ENCODE peak calls at places on chromosomes 11 and 22, in eight cellular contexts. One of them, this sample, is unnamed.

GRCh38 chr22:30248484-30248883 is 1.9 kb upstream of the LIF start:
- DNase-seq in neuronal stem cell: no peak
- DNase-seq in lung: no peak
- DNase-seq in kidney epithelial cell: no peak
- DNase-seq in body of pancreas: no peak
- DNase-seq in mesendoderm: no peak
- DNase-seq in cardiac fibroblast: no peak
- DNase-seq in dorsolateral prefrontal cortex: no peak
- DNase-seq in this sample: no peak

GRCh38 chr11:12164061-12165014 is 53.9 kb downstream of the MICAL2 start:
- DNase-seq in neuronal stem cell: no peak
- DNase-seq in lung: no peak
- DNase-seq in kidney epithelial cell: peak; percentile 90
- DNase-seq in body of pancreas: no peak
- DNase-seq in mesendoderm: no peak
- DNase-seq in cardiac fibroblast: peak; percentile 78
- DNase-seq in dorsolateral prefrontal cortex: no peak
- DNase-seq in this sample: peak; percentile 76

GRCh38 chr11:16373768-16374167 is 17.4 kb upstream of the SOX6 start:
- DNase-seq in neuronal stem cell: no peak
- DNase-seq in lung: no peak
- DNase-seq in kidney epithelial cell: no peak
- DNase-seq in body of pancreas: no peak
- DNase-seq in mesendoderm: no peak
- DNase-seq in cardiac fibroblast: no peak
- DNase-seq in dorsolateral prefrontal cortex: no peak
- DNase-seq in this sample: no peak

GRCh38 chr11:116913000-116913399 is 75.6 kb upstream of the APOA1 start:
- DNase-seq in neuronal stem cell: no peak
- DNase-seq in lung: no peak
- DNase-seq in kidney epithelial cell: no peak
- DNase-seq in body of pancreas: no peak
- DNase-seq in mesendoderm: no peak
- DNase-seq in cardiac fibroblast: peak; percentile 80
- DNase-seq in dorsolateral prefrontal cortex: no peak
- DNase-seq in this sample: peak; percentile 26

GRCh38 chr11:6648505-6648904 is 7.1 kb downstream of the DCHS1 start:
- DNase-seq in neuronal stem cell: no peak
- DNase-seq in lung: no peak
- DNase-seq in kidney epithelial cell: no peak
- DNase-seq in body of pancreas: no peak
- DNase-seq in mesendoderm: no peak
- DNase-seq in cardiac fibroblast: no peak
- DNase-seq in dorsolateral prefrontal cortex: no peak
- DNase-seq in this sample: no peak

GRCh38 chr11:121714356-121714755 is 261.6 kb upstream of the SORL1-AS1 start:
- DNase-seq in neuronal stem cell: no peak
- DNase-seq in lung: no peak
- DNase-seq in kidney epithelial cell: no peak
- DNase-seq in body of pancreas: no peak
- DNase-seq in mesendoderm: no peak
- DNase-seq in cardiac fibroblast: no peak
- DNase-seq in dorsolateral prefrontal cortex: no peak
- DNase-seq in this sample: no peak

GRCh38 chr11:63829823-63830489 is 9.0 kb upstream of the MARK2 start:
- DNase-seq in neuronal stem cell: no peak
- DNase-seq in lung: no peak
- DNase-seq in kidney epithelial cell: no peak
- DNase-seq in body of pancreas: peak; percentile 30
- DNase-seq in mesendoderm: peak; percentile 78
- DNase-seq in cardiac fibroblast: peak; percentile 51
- DNase-seq in dorsolateral prefrontal cortex: no peak
- DNase-seq in this sample: no peak

GRCh38 chr22:49764151-49764581 is 63.5 kb downstream of the BRD1 start:
- DNase-seq in neuronal stem cell: no peak
- DNase-seq in lung: no peak
- DNase-seq in kidney epithelial cell: no peak
- DNase-seq in body of pancreas: no peak
- DNase-seq in mesendoderm: no peak
- DNase-seq in cardiac fibroblast: no peak
- DNase-seq in dorsolateral prefrontal cortex: peak; percentile 30
- DNase-seq in this sample: no peak

GRCh38 chr11:97893612-97894011 is 1127.1 kb upstream of the CNTN5 start:
- DNase-seq in neuronal stem cell: no peak
- DNase-seq in lung: no peak
- DNase-seq in kidney epithelial cell: no peak
- DNase-seq in body of pancreas: no peak
- DNase-seq in mesendoderm: no peak
- DNase-seq in cardiac fibroblast: no peak
- DNase-seq in dorsolateral prefrontal cortex: no peak
- DNase-seq in this sample: no peak

GRCh38 chr11:115396533-115396932 is 107.7 kb downstream of the CADM1 start:
- DNase-seq in neuronal stem cell: no peak
- DNase-seq in lung: no peak
- DNase-seq in kidney epithelial cell: no peak
- DNase-seq in body of pancreas: no peak
- DNase-seq in mesendoderm: no peak
- DNase-seq in cardiac fibroblast: no peak
- DNase-seq in dorsolateral prefrontal cortex: no peak
- DNase-seq in this sample: no peak

GRCh38 chr11:26583550-26583949 is 11.5 kb upstream of the MUC15 start:
- DNase-seq in neuronal stem cell: no peak
- DNase-seq in lung: peak; percentile 75
- DNase-seq in kidney epithelial cell: no peak
- DNase-seq in body of pancreas: peak; percentile 28
- DNase-seq in mesendoderm: no peak
- DNase-seq in cardiac fibroblast: peak; percentile 89
- DNase-seq in dorsolateral prefrontal cortex: no peak
- DNase-seq in this sample: peak; percentile 61

GRCh38 chr11:114099392-114100178 is 40.1 kb downstream of the ZBTB16 start:
- DNase-seq in neuronal stem cell: no peak
- DNase-seq in lung: no peak
- DNase-seq in kidney epithelial cell: no peak
- DNase-seq in body of pancreas: peak; percentile 61
- DNase-seq in mesendoderm: no peak
- DNase-seq in cardiac fibroblast: no peak
- DNase-seq in dorsolateral prefrontal cortex: no peak
- DNase-seq in this sample: no peak

GRCh38 chr22:44119669-44120313 is 60.9 kb upstream of the PARVG start:
- DNase-seq in neuronal stem cell: no peak
- DNase-seq in lung: no peak
- DNase-seq in kidney epithelial cell: no peak
- DNase-seq in body of pancreas: no peak
- DNase-seq in mesendoderm: no peak
- DNase-seq in cardiac fibroblast: no peak
- DNase-seq in dorsolateral prefrontal cortex: no peak
- DNase-seq in this sample: no peak

GRCh38 chr11:111707039-111707690 is 59.0 kb downstream of the PPP2R1B start:
- DNase-seq in neuronal stem cell: no peak
- DNase-seq in lung: peak; percentile 46
- DNase-seq in kidney epithelial cell: no peak
- DNase-seq in body of pancreas: peak; percentile 79
- DNase-seq in mesendoderm: no peak
- DNase-seq in cardiac fibroblast: peak; percentile 96
- DNase-seq in dorsolateral prefrontal cortex: no peak
- DNase-seq in this sample: no peak

GRCh38 chr11:75891947-75892739 is 77.1 kb downstream of the UVRAG start:
- DNase-seq in neuronal stem cell: no peak
- DNase-seq in lung: no peak
- DNase-seq in kidney epithelial cell: no peak
- DNase-seq in body of pancreas: no peak
- DNase-seq in mesendoderm: no peak
- DNase-seq in cardiac fibroblast: no peak
- DNase-seq in dorsolateral prefrontal cortex: no peak
- DNase-seq in this sample: no peak

GRCh38 chr11:67668191-67668551 is 6.3 kb downstream of the ALDH3B2 start:
- DNase-seq in neuronal stem cell: no peak
- DNase-seq in lung: no peak
- DNase-seq in kidney epithelial cell: no peak
- DNase-seq in body of pancreas: no peak
- DNase-seq in mesendoderm: no peak
- DNase-seq in cardiac fibroblast: no peak
- DNase-seq in dorsolateral prefrontal cortex: no peak
- DNase-seq in this sample: no peak

GRCh38 chr11:67673902-67674301 is 521 bp downstream of the ALDH3B2 start:
- DNase-seq in neuronal stem cell: no peak
- DNase-seq in lung: no peak
- DNase-seq in kidney epithelial cell: no peak
- DNase-seq in body of pancreas: no peak
- DNase-seq in mesendoderm: no peak
- DNase-seq in cardiac fibroblast: no peak
- DNase-seq in dorsolateral prefrontal cortex: no peak
- DNase-seq in this sample: no peak

GRCh38 chr11:67670316-67671210 is 3.9 kb downstream of the ALDH3B2 start:
- DNase-seq in neuronal stem cell: no peak
- DNase-seq in lung: no peak
- DNase-seq in kidney epithelial cell: no peak
- DNase-seq in body of pancreas: no peak
- DNase-seq in mesendoderm: no peak
- DNase-seq in cardiac fibroblast: no peak
- DNase-seq in dorsolateral prefrontal cortex: no peak
- DNase-seq in this sample: no peak

GRCh38 chr11:67673358-67673757 is 1.1 kb downstream of the ALDH3B2 start:
- DNase-seq in neuronal stem cell: no peak
- DNase-seq in lung: no peak
- DNase-seq in kidney epithelial cell: no peak
- DNase-seq in body of pancreas: no peak
- DNase-seq in mesendoderm: no peak
- DNase-seq in cardiac fibroblast: no peak
- DNase-seq in dorsolateral prefrontal cortex: no peak
- DNase-seq in this sample: no peak

GRCh38 chr11:67671211-67671520 is 3.3 kb downstream of the ALDH3B2 start:
- DNase-seq in neuronal stem cell: no peak
- DNase-seq in lung: no peak
- DNase-seq in kidney epithelial cell: no peak
- DNase-seq in body of pancreas: no peak
- DNase-seq in mesendoderm: no peak
- DNase-seq in cardiac fibroblast: no peak
- DNase-seq in dorsolateral prefrontal cortex: no peak
- DNase-seq in this sample: no peak
- H3K4me3 ChIP-seq in neuronal stem cell: no peak overlapping the region
- H3K4me3 ChIP-seq in lung: no peak overlapping the region
- H3K4me3 ChIP-seq in kidney epithelial cell: no peak overlapping the region
- H3K4me3 ChIP-seq in body of pancreas: no peak overlapping the region
- H3K4me3 ChIP-seq in mesendoderm: no peak overlapping the region
- H3K4me3 ChIP-seq in cardiac fibroblast: no peak overlapping the region
- H3K4me3 ChIP-seq in dorsolateral prefrontal cortex: no peak overlapping the region
- H3K4me3 ChIP-seq in this sample: no peak overlapping the region

GRCh38 chr11:128695539-128696221 is 1.8 kb downstream of the FLI1 start:
- DNase-seq in neuronal stem cell: no peak
- DNase-seq in lung: no peak
- DNase-seq in kidney epithelial cell: no peak
- DNase-seq in body of pancreas: no peak
- DNase-seq in mesendoderm: no peak
- DNase-seq in cardiac fibroblast: peak; percentile 62
- DNase-seq in dorsolateral prefrontal cortex: no peak
- DNase-seq in this sample: no peak
- H3K4me3 ChIP-seq in neuronal stem cell: no peak overlapping the region
- H3K4me3 ChIP-seq in lung: peak overlapping the region; percentile 83
- H3K4me3 ChIP-seq in kidney epithelial cell: peak overlapping the region; percentile 50
- H3K4me3 ChIP-seq in body of pancreas: no peak overlapping the region
- H3K4me3 ChIP-seq in mesendoderm: no peak overlapping the region
- H3K4me3 ChIP-seq in cardiac fibroblast: peak overlapping the region; percentile 84
- H3K4me3 ChIP-seq in dorsolateral prefrontal cortex: peak overlapping the region; percentile 56
- H3K4me3 ChIP-seq in this sample: no peak overlapping the region

DNA sequence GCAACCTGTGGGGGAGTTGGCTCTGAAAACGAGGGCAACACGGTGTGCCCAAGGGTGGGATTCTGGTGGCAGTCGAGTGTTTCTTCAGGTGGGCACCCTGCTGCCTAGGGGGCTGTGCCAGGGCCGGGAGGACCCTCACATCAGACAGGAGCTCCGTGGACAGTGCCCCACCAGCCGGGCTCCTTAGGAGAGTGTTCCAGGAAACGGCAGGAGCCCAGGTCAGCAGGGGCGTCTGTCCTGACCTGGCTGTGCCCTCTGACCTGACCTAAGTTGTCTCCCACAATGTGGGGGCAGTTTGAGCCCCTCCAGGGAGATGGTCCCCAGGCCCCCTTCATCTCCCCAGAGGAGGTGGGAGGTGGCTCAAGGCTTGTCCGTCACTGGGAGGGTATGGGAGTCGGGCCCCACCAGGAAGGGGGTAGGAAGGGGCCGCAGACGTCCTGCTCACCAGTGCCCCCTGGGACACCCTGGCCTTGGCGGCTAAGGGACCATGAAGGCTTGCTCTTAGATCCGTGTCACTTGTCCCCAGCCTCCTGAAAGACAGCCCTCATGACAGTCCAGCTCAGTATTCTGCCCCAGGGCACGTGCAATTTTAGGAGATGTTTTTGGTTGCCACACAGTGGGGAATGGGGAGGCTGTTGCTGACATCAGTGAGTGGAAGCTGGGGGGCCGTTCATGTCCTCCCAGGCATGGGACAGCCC is 32.2 kb upstream of the GAL start:
- DNase-seq in neuronal stem cell: no peak
- DNase-seq in lung: no peak
- DNase-seq in kidney epithelial cell: no peak
- DNase-seq in body of pancreas: no peak
- DNase-seq in mesendoderm: no peak
- DNase-seq in cardiac fibroblast: no peak
- DNase-seq in dorsolateral prefrontal cortex: no peak
- DNase-seq in this sample: no peak
- H3K4me3 ChIP-seq in neuronal stem cell: no peak overlapping the region
- H3K4me3 ChIP-seq in lung: no peak overlapping the region
- H3K4me3 ChIP-seq in kidney epithelial cell: no peak overlapping the region
- H3K4me3 ChIP-seq in body of pancreas: no peak overlapping the region
- H3K4me3 ChIP-seq in mesendoderm: no peak overlapping the region
- H3K4me3 ChIP-seq in cardiac fibroblast: no peak overlapping the region
- H3K4me3 ChIP-seq in dorsolateral prefrontal cortex: no peak overlapping the region
- H3K4me3 ChIP-seq in this sample: no peak overlapping the region

GRCh38 chr11:72242141-72242540 is 1.8 kb downstream of the PHOX2A start:
- DNase-seq in neuronal stem cell: no peak
- DNase-seq in lung: no peak
- DNase-seq in kidney epithelial cell: no peak
- DNase-seq in body of pancreas: no peak
- DNase-seq in mesendoderm: no peak
- DNase-seq in cardiac fibroblast: no peak
- DNase-seq in dorsolateral prefrontal cortex: no peak
- DNase-seq in this sample: no peak

GRCh38 chr11:72243567-72244316 is at the start of gene PHOX2A:
- DNase-seq in neuronal stem cell: no peak
- DNase-seq in lung: no peak
- DNase-seq in kidney epithelial cell: no peak
- DNase-seq in body of pancreas: no peak
- DNase-seq in mesendoderm: no peak
- DNase-seq in cardiac fibroblast: no peak
- DNase-seq in dorsolateral prefrontal cortex: no peak
- DNase-seq in this sample: no peak

GRCh38 chr11:72241290-72241781 is 2.6 kb downstream of the PHOX2A start:
- DNase-seq in neuronal stem cell: no peak
- DNase-seq in lung: no peak
- DNase-seq in kidney epithelial cell: no peak
- DNase-seq in body of pancreas: no peak
- DNase-seq in mesendoderm: no peak
- DNase-seq in cardiac fibroblast: no peak
- DNase-seq in dorsolateral prefrontal cortex: no peak
- DNase-seq in this sample: no peak

GRCh38 chr11:72244317-72245231 is 598 bp upstream of the PHOX2A start:
- DNase-seq in neuronal stem cell: no peak
- DNase-seq in lung: no peak
- DNase-seq in kidney epithelial cell: no peak
- DNase-seq in body of pancreas: no peak
- DNase-seq in mesendoderm: peak; percentile 75
- DNase-seq in cardiac fibroblast: no peak
- DNase-seq in dorsolateral prefrontal cortex: no peak
- DNase-seq in this sample: no peak

GRCh38 chr11:72243173-72243566 is 806 bp downstream of the PHOX2A start:
- DNase-seq in neuronal stem cell: no peak
- DNase-seq in lung: no peak
- DNase-seq in kidney epithelial cell: no peak
- DNase-seq in body of pancreas: no peak
- DNase-seq in mesendoderm: no peak
- DNase-seq in cardiac fibroblast: no peak
- DNase-seq in dorsolateral prefrontal cortex: no peak
- DNase-seq in this sample: no peak
- H3K4me3 ChIP-seq in neuronal stem cell: no peak overlapping the region
- H3K4me3 ChIP-seq in lung: no peak overlapping the region
- H3K4me3 ChIP-seq in kidney epithelial cell: no peak overlapping the region
- H3K4me3 ChIP-seq in body of pancreas: no peak overlapping the region
- H3K4me3 ChIP-seq in mesendoderm: no peak overlapping the region
- H3K4me3 ChIP-seq in cardiac fibroblast: no peak overlapping the region
- H3K4me3 ChIP-seq in dorsolateral prefrontal cortex: no peak overlapping the region
- H3K4me3 ChIP-seq in this sample: no peak overlapping the region